ENCODE peak calls at places on chromosomes 13 and 19, in six cellular contexts. N is IMR-90, L is neuronal stem cell, T is mesenchymal stem cell, I is H1, M is trophoblast cell. J is an unnamed sample.
A peak's percentile ranks its signal among the peaks of the same experiment; 100 is the strongest.

GRCh38 chr13:33615436-33615835 is 202.5 kb upstream of the RFC3 start:
- DNase-seq in N (no peak), L (no peak), T (no peak), I (no peak), M (no peak), J (no peak)

GRCh38 chr19:1206063-1206732 is 620 bp downstream of the STK11 start:
- DNase-seq in N (no peak), L (no peak), T (no peak), I (no peak), M (no peak), J (no peak)

GRCh38 chr19:34232566-34233481 is 21.5 kb upstream of the GARRE1 start:
- DNase-seq in N (peak; percentile 96), L (no peak), T (peak; percentile 95), I (no peak), M (peak; percentile 23), J (no peak)

GRCh38 chr13:59269476-59269875 is 894.3 kb downstream of the DIAPH3 start:
- DNase-seq in N (peak; percentile 72), L (no peak), T (peak; percentile 93), I (no peak), M (peak; percentile 95), J (peak; percentile 30)

GRCh38 chr19:45876411-45877197 is 9.3 kb downstream of the IRF2BP1 start:
- DNase-seq in N (peak; percentile 16), L (no peak), T (peak; percentile 70), I (peak; percentile 74), M (no peak), J (peak; percentile 67)

GRCh38 chr19:54147676-54148075 is 10.1 kb downstream of the CNOT3 start:
- DNase-seq in N (peak; percentile 28), L (no peak), T (peak; percentile 53), I (no peak), M (no peak), J (no peak)

GRCh38 chr13:44238011-44238421 is 135.6 kb upstream of the SERP2 start:
- DNase-seq in N (peak; percentile 79), L (no peak), T (peak; percentile 80), I (no peak), M (no peak), J (no peak)

GRCh38 chr19:50210425-50210824 is 7.0 kb downstream of the MYH14 start:
- DNase-seq in N (no peak), L (no peak), T (no peak), I (no peak), M (no peak), J (no peak)

GRCh38 chr13:112638157-112638750 is 50.3 kb upstream of the TUBGCP3 start:
- DNase-seq in N (no peak), L (no peak), T (no peak), I (no peak), M (peak; percentile 63), J (no peak)

GRCh38 chr19:3620817-3621547 is 5.6 kb downstream of the CACTIN start:
- DNase-seq in N (no peak), L (no peak), T (no peak), I (no peak), M (no peak), J (no peak)

GRCh38 chr13:32323912-32324311 is 8.6 kb downstream of the BRCA2 start:
- DNase-seq in N (peak; percentile 78), L (no peak), T (peak; percentile 73), I (no peak), M (peak; percentile 9), J (no peak)

GRCh38 chr13:35255241-35255640 is 221.2 kb downstream of the MAB21L1 start:
- DNase-seq in N (no peak), L (no peak), T (no peak), I (no peak), M (no peak), J (no peak)

GRCh38 chr19:13283871-13284270 is 133.7 kb downstream of the IER2 start:
- DNase-seq in N (no peak), L (no peak), T (no peak), I (no peak), M (no peak), J (no peak)

GRCh38 chr19:17496337-17496997 is 15.0 kb upstream of the PGLS start:
- DNase-seq in N (peak; percentile 52), L (peak; percentile 56), T (peak; percentile 66), I (peak; percentile 95), M (peak; percentile 76), J (peak; percentile 88)

GRCh38 chr19:55467236-55468053 is 2.9 kb upstream of the C19orf85 start:
- DNase-seq in N (peak; percentile 65), L (no peak), T (peak; percentile 49), I (peak; percentile 94), M (peak; percentile 52), J (peak; percentile 27)

GRCh38 chr19:16650821-16651220 is 9.1 kb downstream of the SMIM7 start:
- DNase-seq in N (no peak), L (no peak), T (no peak), I (no peak), M (no peak), J (no peak)

GRCh38 chr13:111868716-111869115 is 198.2 kb upstream of the SOX1 start:
- DNase-seq in N (no peak), L (no peak), T (no peak), I (no peak), M (no peak), J (no peak)

GRCh38 chr13:110470272-110471009 is 91.1 kb downstream of the RAB20 start:
- DNase-seq in N (no peak), L (no peak), T (no peak), I (no peak), M (no peak), J (no peak)

GRCh38 chr13:110469597-110469996 is 91.9 kb downstream of the RAB20 start:
- DNase-seq in N (no peak), L (no peak), T (no peak), I (no peak), M (peak; percentile 17), J (no peak)

GRCh38 chr13:110472904-110473563 is 88.5 kb downstream of the RAB20 start:
- DNase-seq in N (no peak), L (no peak), T (no peak), I (no peak), M (no peak), J (no peak)

GRCh38 chr13:110471156-110471832 is 90.2 kb downstream of the RAB20 start:
- DNase-seq in N (no peak), L (no peak), T (no peak), I (no peak), M (peak; percentile 15), J (no peak)

GRCh38 chr13:110471833-110472162 is 89.7 kb downstream of the RAB20 start:
- DNase-seq in N (peak; percentile 37), L (no peak), T (peak; percentile 87), I (no peak), M (peak; percentile 41), J (peak; percentile 27)
- H3K4me3 ChIP-seq in N (no peak overlapping the region), L (no peak overlapping the region), T (no peak overlapping the region), I (no peak overlapping the region), M (peak overlapping the region; percentile 27), J (no peak overlapping the region)

GRCh38 chr19:40754611-40755247 is 3.7 kb downstream of the SNRPA start:
- DNase-seq in N (peak; percentile 19), L (no peak), T (peak; percentile 40), I (no peak), M (peak; percentile 85), J (no peak)

GRCh38 chr19:40750035-40750284 is 317 bp downstream of the ACTMAP start:
- DNase-seq in N (no peak), L (no peak), T (no peak), I (no peak), M (peak; percentile 40), J (no peak)

GRCh38 chr19:40747536-40747935 is 2.7 kb downstream of the ACTMAP start:
- DNase-seq in N (no peak), L (no peak), T (no peak), I (no peak), M (no peak), J (no peak)

GRCh38 chr19:40750285-40751064 is at the start of gene ACTMAP:
- DNase-seq in N (peak; percentile 100), L (peak; percentile 100), T (peak; percentile 100), I (peak; percentile 98), M (peak; percentile 100), J (peak; percentile 100)

GRCh38 chr19:40751065-40751923 is at the start of gene SNRPA:
- DNase-seq in N (peak; percentile 98), L (peak; percentile 99), T (peak; percentile 99), I (peak; percentile 97), M (peak; percentile 100), J (peak; percentile 100)
- H2BK5ac ChIP-seq in N (peak within 1 kb of the TSS; percentile 83), L (no peak within 1 kb of the TSS), T (peak within 1 kb of the TSS; percentile 90), I (peak within 1 kb of the TSS; percentile 100), M (peak within 1 kb of the TSS; percentile 92), J (peak within 1 kb of the TSS; percentile 97)

DNA sequence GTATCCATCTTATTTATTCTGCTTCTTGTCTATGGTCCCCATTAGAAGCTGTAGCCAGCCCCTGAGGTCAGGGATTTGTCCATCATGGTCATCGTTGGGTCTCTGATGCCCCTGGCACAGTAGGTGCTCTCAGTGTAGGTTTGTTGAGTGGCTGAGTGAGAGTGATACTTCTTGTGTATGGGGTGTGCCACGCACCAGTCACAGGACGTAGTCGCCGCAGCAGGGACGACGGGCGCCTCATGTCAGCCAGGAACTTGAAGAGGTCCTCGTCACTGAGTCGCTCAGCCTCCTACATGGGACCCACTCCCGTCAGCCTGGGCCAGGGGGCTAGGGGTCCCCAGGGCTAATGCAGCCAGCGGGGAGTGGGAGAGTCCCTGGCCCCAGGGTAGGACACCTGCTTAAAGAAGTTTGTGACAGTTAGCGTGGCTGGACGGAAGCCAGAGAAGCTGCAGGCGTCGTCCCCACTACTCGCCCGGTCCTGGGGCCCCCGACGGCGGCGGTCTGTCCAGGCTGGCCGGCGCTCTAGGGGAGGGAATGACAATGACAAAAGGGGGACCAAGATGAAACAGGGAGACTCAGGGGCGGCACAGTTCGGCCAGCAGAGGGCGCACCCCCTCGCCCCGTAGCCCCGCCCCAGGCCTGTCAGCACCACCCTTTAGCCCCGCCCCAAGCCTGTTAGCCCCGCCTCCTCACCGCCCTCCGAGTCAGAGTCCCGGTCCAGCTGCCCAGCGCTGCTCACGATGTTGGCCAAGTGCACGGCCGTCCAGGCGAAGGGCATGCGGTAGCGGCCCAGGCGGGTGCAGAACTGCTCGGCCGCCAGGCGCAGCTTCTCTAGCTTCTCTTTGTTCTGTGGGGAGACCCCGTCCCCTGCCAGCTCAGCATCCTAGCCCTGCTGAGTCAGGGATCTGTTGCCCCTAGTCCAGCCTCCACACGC is 3.7 kb downstream of the ANGPTL8 start:
- DNase-seq in N (peak; percentile 77), L (peak; percentile 83), T (peak; percentile 85), I (peak; percentile 100), M (peak; percentile 76), J (peak; percentile 85)
- H3K4me3 ChIP-seq in N (no peak overlapping the region), L (no peak overlapping the region), T (no peak overlapping the region), I (no peak overlapping the region), M (no peak overlapping the region), J (no peak overlapping the region)

DNA sequence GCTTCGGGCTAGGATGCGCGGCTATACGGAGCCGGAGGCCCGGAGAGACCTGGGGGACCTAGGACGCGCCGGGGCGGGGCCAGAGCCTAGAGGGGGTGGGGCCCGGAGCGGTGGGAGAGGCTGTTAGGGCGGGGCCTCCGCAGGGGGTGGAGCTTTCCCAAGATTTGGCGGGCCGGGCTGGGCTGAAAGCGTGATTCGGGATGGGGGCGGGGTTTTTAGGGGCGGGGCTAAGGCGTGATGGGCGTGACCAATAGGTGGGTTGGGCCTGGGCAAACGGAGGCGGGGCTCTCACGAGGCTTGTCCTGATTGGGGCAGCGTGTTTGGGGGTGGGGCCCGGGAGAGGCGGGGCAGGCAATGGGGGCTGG is 439 bp downstream of the RAB11B start:
- DNase-seq in N (peak; percentile 89), L (peak; percentile 93), T (peak; percentile 91), I (peak; percentile 100), M (peak; percentile 95), J (peak; percentile 93)
- H2BK5ac ChIP-seq in N (peak overlapping the region; percentile 80), L (peak overlapping the region; percentile 68), T (peak overlapping the region; percentile 100), I (peak overlapping the region; percentile 85), M (peak overlapping the region; percentile 100), J (peak overlapping the region; percentile 97)